ENCODE peak calls at places on chromosome 1, in ten cellular contexts. N is neural crest cell, Z is heart left ventricle, B is astrocyte, Q is foreskin fibroblast, A is cardiac fibroblast, U is left ventricle myocardium inferior, O is GM23338, P is mesothelial cell of epicardium, K is fibroblast of lung. G is an unnamed sample.

GRCh38 chr1:161115132-161115711 is 2.6 kb downstream of the PFDN2 start:
- DNase-seq in U (no peak), K (peak), O (no peak), P (no peak), Q (peak), Z (no peak), A (peak), B (peak), N (no peak), G (no peak)

GRCh38 chr1:111615874-111616715 is 3.5 kb upstream of the RAP1A start:
- DNase-seq in B (no peak), K (no peak), A (peak), Q (no peak), N (no peak), P (no peak), Z (no peak), U (no peak), O (no peak), G (peak)

GRCh38 chr1:21804536-21804935 is 7.5 kb upstream of the LDLRAD2 start:
- DNase-seq in N (no peak), K (no peak), B (no peak), A (no peak), O (no peak), Q (no peak), P (no peak), Z (no peak), U (no peak), G (no peak)

GRCh38 chr1:33302325-33302724 is 18.6 kb downstream of the A3GALT2 start:
- DNase-seq in Z (peak), K (no peak), A (no peak), Q (no peak), B (no peak), O (no peak), N (no peak), P (no peak), U (no peak), G (no peak)

GRCh38 chr1:35539073-35539823 is 18.0 kb downstream of the KIAA0319L start:
- DNase-seq in Z (no peak), N (no peak), B (peak), U (no peak), K (peak), O (no peak), P (no peak), A (peak), Q (peak), G (no peak)

GRCh38 chr1:1432566-1432950 is 2.9 kb upstream of the VWA1 start:
- DNase-seq in K (no peak), U (no peak), N (no peak), P (no peak), O (no peak), Z (no peak), A (no peak), B (no peak), Q (no peak), G (no peak)

GRCh38 chr1:76759950-76760349 is 107.3 kb upstream of the ST6GALNAC5 start:
- DNase-seq in N (no peak), K (peak), U (no peak), B (peak), Q (peak), A (peak), O (no peak), Z (no peak), P (no peak), G (no peak)

GRCh38 chr1:235442788-235443429 is 61.3 kb downstream of the B3GALNT2 start:
- DNase-seq in K (peak), U (no peak), P (no peak), N (no peak), A (peak), O (no peak), B (peak), Q (peak), Z (no peak), G (no peak)

GRCh38 chr1:230986976-230987375 is 8.1 kb downstream of the ARV1 start:
- DNase-seq in U (no peak), P (no peak), A (peak), K (peak), Z (no peak), B (peak), Q (no peak), N (no peak), O (no peak), G (no peak)

GRCh38 chr1:89089962-89090361 is 25.0 kb upstream of the GBP1 start:
- DNase-seq in B (no peak), Z (no peak), O (no peak), A (no peak), P (no peak), K (no peak), U (no peak), Q (no peak), N (no peak), G (no peak)

GRCh38 chr1:217389895-217390294 is 241.0 kb downstream of the GPATCH2 start:
- DNase-seq in A (no peak), B (no peak), Q (no peak), K (no peak), P (no peak), Z (no peak), U (no peak), O (no peak), N (no peak), G (no peak)

GRCh38 chr1:59261537-59261936 is 35.4 kb upstream of the FGGY start:
- DNase-seq in O (no peak), K (no peak), P (no peak), N (no peak), Q (no peak), A (no peak), U (no peak), Z (no peak), B (no peak), G (no peak)

GRCh38 chr1:160522622-160523345 is at the start of gene SLAMF6:
- DNase-seq in A (no peak), O (no peak), Q (no peak), Z (no peak), P (no peak), B (no peak), K (no peak), U (no peak), N (no peak), G (no peak)

GRCh38 chr1:184162266-184162665 is 110.7 kb downstream of the TSEN15 start:
- DNase-seq in O (no peak), A (peak), N (no peak), B (no peak), K (no peak), Q (no peak), U (peak), P (no peak), Z (peak), G (no peak)

GRCh38 chr1:192749349-192749748 is 59.5 kb upstream of the RGS2 start:
- DNase-seq in Z (no peak), B (no peak), K (no peak), P (no peak), N (no peak), U (no peak), O (no peak), Q (no peak), A (peak), G (no peak)

GRCh38 chr1:111542187-111542586 is 38.8 kb upstream of the ADORA3 start:
- DNase-seq in Z (no peak), Q (no peak), B (no peak), O (peak), P (no peak), U (no peak), K (no peak), A (no peak), N (no peak), G (no peak)

GRCh38 chr1:233480198-233480597 is 133.7 kb upstream of the KCNK1 start:
- DNase-seq in P (no peak), O (no peak), K (no peak), N (no peak), U (peak), Z (no peak), A (no peak), B (no peak), Q (no peak), G (no peak)

GRCh38 chr1:93625582-93626327 is 55.9 kb downstream of the BCAR3 start:
- DNase-seq in P (no peak), O (no peak), K (peak), N (no peak), Q (peak), A (peak), U (no peak), Z (peak), B (peak), G (no peak)

GRCh38 chr1:226736908-226737818 is 1.9 kb downstream of the ITPKB start:
- DNase-seq in B (no peak), A (peak), Q (peak), N (peak), U (peak), O (peak), Z (peak), P (no peak), K (peak), G (peak)

GRCh38 chr1:51313961-51314777 is 16.2 kb downstream of the TTC39A start:
- DNase-seq in P (no peak), B (peak), A (peak), Q (peak), Z (peak), U (no peak), N (no peak), K (peak), O (no peak), G (no peak)

GRCh38 chr1:158521666-158522058 is 32.5 kb downstream of the OR6Y1 start:
- DNase-seq in K (no peak), Z (no peak), U (no peak), O (no peak), Q (no peak), N (no peak), A (no peak), P (no peak), B (no peak), G (no peak)

DNA sequence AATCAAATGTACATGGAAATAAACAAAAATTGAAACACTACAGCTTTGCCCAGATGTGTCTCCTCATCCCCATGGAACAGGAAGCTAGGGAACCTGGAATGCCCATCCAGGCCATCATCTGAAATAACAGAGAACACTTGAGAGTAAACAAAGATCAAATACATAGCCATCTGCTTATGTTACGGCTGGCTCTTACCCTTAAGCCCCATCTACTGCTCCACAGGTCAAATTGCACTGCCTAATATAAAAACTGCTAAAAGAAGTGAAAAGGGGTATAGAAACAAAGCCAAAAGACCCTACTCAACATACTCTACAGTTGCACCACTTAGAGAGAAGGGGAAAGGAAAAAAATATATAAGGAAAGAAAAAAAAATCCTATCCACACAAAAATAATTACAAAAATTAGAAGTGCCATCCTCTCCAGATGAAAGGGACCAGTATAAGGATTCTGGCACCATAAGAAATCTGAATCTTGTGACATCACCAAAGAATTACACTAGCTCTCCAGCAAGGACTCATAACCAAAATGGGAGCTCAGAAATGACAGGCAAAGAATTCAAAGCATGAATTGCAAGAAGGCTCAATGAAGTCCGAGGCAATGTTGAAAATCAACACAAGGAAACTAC is 26.9 kb downstream of the OR6Y1 start:
- DNase-seq in N (no peak), Q (no peak), P (no peak), K (peak), U (no peak), A (peak), O (peak), B (peak), Z (no peak), G (no peak)
- TF ChIP-seq CTCF in N (no peak), Q (peak), P (no peak), K (peak), U (peak), A (peak), O (peak), B (no peak), Z (peak), G (peak)

DNA sequence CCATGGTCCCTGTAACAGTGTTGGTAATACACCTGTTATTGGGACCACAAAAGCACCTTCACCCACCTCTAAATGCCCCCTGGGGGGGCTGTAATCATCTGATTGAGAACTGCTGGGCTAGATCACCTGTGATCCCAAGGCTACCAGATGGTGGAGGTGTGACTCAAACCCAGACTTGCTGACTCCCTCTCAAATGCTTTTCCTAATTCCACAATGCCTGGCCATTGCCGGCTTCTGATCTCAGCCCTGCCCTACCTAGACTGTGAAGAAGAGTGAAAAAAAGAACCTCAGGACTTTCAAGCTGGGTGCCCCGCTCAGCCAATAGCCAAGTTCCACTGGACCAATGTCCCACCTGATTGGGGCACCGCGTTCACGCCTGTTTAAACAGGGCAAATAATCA is 9.6 kb downstream of the TMEM9 start:
- DNase-seq in P (no peak), N (no peak), K (no peak), B (no peak), Z (no peak), Q (no peak), U (no peak), O (no peak), A (no peak), G (no peak)
- TF ChIP-seq CTCF in P (no peak), N (no peak), K (no peak), B (no peak), Z (no peak), Q (no peak), U (no peak), O (no peak), A (no peak), G (no peak)

DNA sequence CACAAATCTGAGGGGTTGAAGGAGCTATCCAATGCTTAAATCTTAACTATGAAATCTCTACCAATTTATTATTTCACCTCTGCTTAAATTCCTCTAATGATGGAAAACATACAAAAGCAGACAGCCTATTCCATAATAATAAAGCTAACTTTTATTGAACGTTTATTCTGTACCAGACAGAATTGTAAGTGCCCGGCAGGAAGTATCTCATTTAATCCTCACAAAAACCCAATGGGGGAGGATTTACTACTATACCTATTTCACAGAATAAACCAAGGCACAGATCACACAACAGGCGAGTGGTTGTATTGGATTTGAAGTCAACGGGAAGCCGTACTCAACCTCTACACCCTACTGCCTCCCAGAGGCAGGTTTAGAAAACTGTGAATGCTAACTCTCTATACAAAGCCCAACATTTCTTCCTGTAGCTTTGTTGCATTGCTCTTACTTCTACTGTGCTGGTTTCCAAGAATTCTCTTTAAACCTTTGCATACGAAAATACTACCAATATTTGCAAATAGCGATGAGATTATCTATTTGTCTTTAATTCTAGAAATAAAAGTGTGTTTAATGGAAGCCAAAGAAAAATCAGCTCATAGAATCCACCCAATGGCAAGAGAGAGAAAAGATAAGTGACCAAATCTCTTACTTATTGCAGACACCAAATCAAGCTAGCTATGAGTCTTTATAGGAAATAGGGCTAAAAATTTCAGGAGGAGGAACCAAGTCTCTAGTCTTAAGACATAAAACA is 33.5 kb upstream of the C1orf53 start:
- DNase-seq in Q (peak), A (peak), Z (no peak), K (peak), P (no peak), U (no peak), N (no peak), B (peak), O (peak), G (no peak)
- TF ChIP-seq CTCF in Q (peak), A (peak), Z (peak), K (peak), P (no peak), U (peak), N (peak), B (peak), O (peak), G (peak)

GRCh38 chr1:178282949-178283367 is 189.1 kb downstream of the RASAL2 start:
- DNase-seq in Q (peak), U (no peak), A (peak), Z (no peak), N (no peak), O (peak), P (no peak), K (peak), B (peak), G (no peak)
- TF ChIP-seq CTCF in Q (peak), U (peak), A (peak), Z (peak), N (peak), O (peak), P (peak), K (peak), B (peak), G (no peak)

GRCh38 chr1:229448373-229448772 is 14.5 kb upstream of the ACTA1 start:
- DNase-seq in N (no peak), B (no peak), P (no peak), U (no peak), Z (no peak), K (no peak), A (no peak), Q (no peak), O (no peak), G (no peak)

GRCh38 chr1:229447809-229448252 is 13.9 kb upstream of the ACTA1 start:
- DNase-seq in N (no peak), P (no peak), B (no peak), Q (no peak), Z (no peak), A (no peak), U (no peak), O (no peak), K (no peak), G (no peak)

GRCh38 chr1:229452956-229453801 is 19.3 kb upstream of the ACTA1 start:
- DNase-seq in Q (no peak), K (peak), B (no peak), U (no peak), P (no peak), N (no peak), A (peak), O (peak), Z (no peak), G (no peak)

GRCh38 chr1:229445828-229446227 is 11.9 kb upstream of the ACTA1 start:
- DNase-seq in B (no peak), Q (no peak), O (no peak), N (no peak), Z (no peak), K (no peak), A (no peak), U (no peak), P (no peak), G (no peak)

DNA sequence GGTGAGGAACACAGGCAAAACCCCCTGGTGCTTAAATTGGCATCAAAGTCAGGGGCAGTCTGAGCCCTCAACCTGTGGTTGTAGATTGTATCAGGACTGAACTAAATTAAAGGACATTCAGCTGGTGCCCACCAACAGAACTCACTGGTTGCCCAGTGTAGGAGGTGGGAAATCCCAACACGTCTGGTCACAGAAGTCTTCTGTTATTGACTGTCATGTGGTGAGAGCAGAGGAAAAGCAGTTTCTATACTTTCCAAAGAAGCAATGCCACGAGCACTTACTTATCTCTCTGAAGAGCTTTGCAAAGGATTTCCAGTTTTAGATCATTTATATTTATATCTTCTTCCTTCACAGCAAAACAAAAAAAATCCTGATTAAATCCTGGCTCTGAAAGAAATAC is 15.0 kb upstream of the ACTA1 start:
- DNase-seq in P (no peak), O (no peak), U (no peak), Z (no peak), K (no peak), N (no peak), A (no peak), B (no peak), Q (no peak), G (no peak)
- TF ChIP-seq CTCF in P (no peak), O (no peak), U (no peak), Z (no peak), K (no peak), N (no peak), A (no peak), B (no peak), Q (no peak), G (no peak)

GRCh38 chr1:24639881-24640280 is 3.2 kb upstream of the SRRM1 start:
- DNase-seq in B (no peak), Z (no peak), A (no peak), N (no peak), O (no peak), K (no peak), Q (no peak), U (no peak), P (no peak), G (no peak)

GRCh38 chr1:24640288-24640687 is 2.8 kb upstream of the SRRM1 start:
- DNase-seq in N (no peak), Q (no peak), Z (peak), K (peak), A (peak), P (no peak), U (peak), B (no peak), O (no peak), G (no peak)

GRCh38 chr1:24643362-24644346 is 552 bp downstream of the SRRM1 start:
- DNase-seq in P (no peak), Q (no peak), A (peak), U (no peak), O (peak), K (peak), B (no peak), N (no peak), Z (no peak), G (peak)

GRCh38 chr1:24641646-24642151 is 1.4 kb upstream of the SRRM1 start:
- DNase-seq in O (peak), K (peak), Z (peak), P (no peak), Q (no peak), B (peak), N (no peak), A (peak), U (peak), G (peak)

DNA sequence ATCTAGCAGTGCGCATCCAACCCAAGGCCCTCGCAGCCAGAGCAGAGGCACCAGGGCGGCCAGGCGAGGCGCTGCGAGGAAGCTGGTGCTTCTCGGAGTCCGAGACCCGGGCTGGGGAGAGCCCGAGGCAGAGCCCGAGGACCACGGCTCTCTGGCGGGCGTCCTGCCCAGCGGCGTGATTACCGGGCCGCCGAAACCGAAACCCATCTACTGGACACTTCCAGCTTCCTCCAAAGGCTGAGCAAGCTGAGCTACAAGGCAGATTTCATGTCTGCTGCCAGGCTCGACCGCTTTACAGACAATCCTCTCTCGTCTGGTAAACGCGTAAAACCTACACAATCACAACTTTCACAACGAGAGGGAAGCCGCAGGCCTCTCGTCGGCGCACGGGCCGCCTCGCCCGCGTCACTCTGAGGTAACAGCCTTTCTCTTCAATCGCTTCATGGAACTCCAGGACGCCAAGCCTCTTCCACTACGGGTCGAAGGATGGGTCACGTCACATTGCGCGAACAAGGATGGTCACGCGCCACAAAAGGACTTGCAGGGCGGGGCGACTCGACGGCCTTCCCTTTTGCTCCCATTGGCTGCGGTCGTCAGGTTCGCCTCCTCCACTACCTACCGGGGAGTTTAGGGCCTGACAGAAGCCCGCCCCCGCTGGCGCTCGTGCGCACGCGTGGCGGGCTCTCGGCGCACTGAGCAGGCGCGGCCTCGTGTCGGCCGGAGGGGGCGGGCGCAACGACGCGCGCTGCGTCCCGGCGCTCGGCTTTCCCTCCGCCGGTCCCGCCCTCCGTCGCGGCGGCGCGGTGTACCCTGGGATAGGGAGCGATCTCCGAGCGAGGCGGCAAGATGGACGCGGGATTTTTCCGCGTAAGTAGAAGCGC is at the start of gene SRRM1:
- DNase-seq in U (peak), K (peak), O (peak), Z (peak), A (peak), B (peak), Q (peak), P (peak), N (peak), G (peak)
- TF ChIP-seq CTCF in U (no peak), K (peak), O (peak), Z (no peak), A (peak), B (no peak), Q (no peak), P (no peak), N (no peak), G (no peak)

GRCh38 chr1:9224664-9225410 is 9.7 kb upstream of the H6PD start:
- DNase-seq in Z (no peak), P (no peak), B (no peak), A (no peak), K (no peak), Q (no peak), O (no peak), N (no peak), U (no peak), G (no peak)
- TF ChIP-seq CTCF in Z (no peak), P (no peak), B (no peak), A (no peak), K (no peak), Q (no peak), O (no peak), N (no peak), U (no peak), G (no peak)